ENCODE peak calls at places on chromosomes 6 and 20, in four cellular contexts. F, O, K and A are unnamed samples.

GRCh38 chr20:5397418-5397817 is 80.7 kb upstream of the PROKR2 start:
- DNase-seq in F (no peak), O (no peak), K (no peak), A (peak)

GRCh38 chr6:15663057-15663638 is 320 bp upstream of the DTNBP1 start:
- DNase-seq in F (no peak), O (peak), K (peak), A (peak)

GRCh38 chr20:56506103-56506502 is 18.4 kb upstream of the FAM209A start:
- DNase-seq in F (no peak), O (peak), K (no peak), A (no peak)

GRCh38 chr6:119791746-119792145 is 442.2 kb upstream of the MAN1A1 start:
- DNase-seq in F (no peak), O (no peak), K (no peak), A (no peak)

GRCh38 chr6:134626131-134626530 is 308.2 kb upstream of the SGK1 start:
- DNase-seq in F (no peak), O (no peak), K (no peak), A (no peak)

GRCh38 chr6:84709121-84709520 is 55.3 kb downstream of the TBX18 start:
- DNase-seq in F (no peak), O (no peak), K (no peak), A (no peak)

GRCh38 chr20:63740070-63740500 is 509 bp downstream of the SLC2A4RG start:
- DNase-seq in F (no peak), O (peak), K (no peak), A (no peak)

GRCh38 chr6:52230685-52231084 is 13.6 kb downstream of the IL17F start:
- DNase-seq in F (no peak), O (no peak), K (no peak), A (no peak)

GRCh38 chr20:5268449-5268848 is 48.3 kb downstream of the PROKR2 start:
- DNase-seq in F (no peak), O (no peak), K (no peak), A (no peak)

GRCh38 chr20:31542201-31542842 is 28.1 kb downstream of the HM13 start:
- DNase-seq in F (no peak), O (no peak), K (no peak), A (peak)

GRCh38 chr20:35833271-35833670 is 61.5 kb downstream of the PHF20 start:
- DNase-seq in F (no peak), O (no peak), K (no peak), A (no peak)

GRCh38 chr6:20876016-20876415 is 341.8 kb downstream of the CDKAL1 start:
- DNase-seq in F (no peak), O (peak), K (peak), A (peak)

GRCh38 chr6:166691741-166692140 is 64.7 kb upstream of the RPS6KA2 start:
- DNase-seq in F (no peak), O (no peak), K (no peak), A (no peak)

GRCh38 chr20:62770111-62770910 is 26.0 kb upstream of the MRGBP start:
- DNase-seq in F (no peak), O (no peak), K (no peak), A (no peak)

GRCh38 chr20:63178445-63178818 is 37.5 kb downstream of the YTHDF1 start:
- DNase-seq in F (no peak), O (no peak), K (no peak), A (no peak)

GRCh38 chr6:113873043-113873667 is 16.0 kb downstream of the MARCKS start:
- DNase-seq in F (no peak), O (no peak), K (no peak), A (no peak)

GRCh38 chr6:137282253-137282652 is 63.1 kb upstream of the IFNGR1 start:
- DNase-seq in F (no peak), O (no peak), K (no peak), A (no peak)

GRCh38 chr6:28134015-28134414 is 7.7 kb upstream of the ZKSCAN8 start:
- DNase-seq in F (no peak), O (peak), K (no peak), A (no peak)

GRCh38 chr20:49419785-49420184 is 62.7 kb downstream of the KCNB1 start:
- DNase-seq in F (no peak), O (no peak), K (no peak), A (no peak)

GRCh38 chr6:18823782-18824386 is 436.7 kb downstream of the RNF144B start:
- DNase-seq in F (no peak), O (peak), K (no peak), A (no peak)

GRCh38 chr6:90911600-90911999 is 324.7 kb upstream of the MAP3K7 start:
- DNase-seq in F (no peak), O (no peak), K (no peak), A (no peak)

GRCh38 chr6:8334113-8334512 is 101.2 kb downstream of the SLC35B3 start:
- DNase-seq in F (no peak), O (no peak), K (no peak), A (no peak)

GRCh38 chr6:23650676-23651075 is 475.3 kb upstream of the NRSN1 start:
- DNase-seq in F (no peak), O (no peak), K (no peak), A (no peak)

GRCh38 chr6:137856138-137856898 is 10.7 kb upstream of the TNFAIP3 start:
- DNase-seq in F (no peak), O (no peak), K (no peak), A (no peak)

GRCh38 chr6:39366875-39367618 is 44.5 kb upstream of the KCNK16 start:
- DNase-seq in F (no peak), O (no peak), K (no peak), A (no peak)

GRCh38 chr20:37741055-37741454 is 47.2 kb downstream of the CTNNBL1 start:
- DNase-seq in F (no peak), O (no peak), K (no peak), A (no peak)

GRCh38 chr20:33914871-33915270 is 78.8 kb upstream of the RALY start:
- DNase-seq in F (peak), O (peak), K (no peak), A (peak)

GRCh38 chr6:487956-488355 is 96.4 kb downstream of the IRF4 start:
- DNase-seq in F (no peak), O (no peak), K (no peak), A (no peak)

GRCh38 chr6:39912446-39912845 is 21.8 kb downstream of the MOCS1 start:
- DNase-seq in F (no peak), O (no peak), K (no peak), A (no peak)

GRCh38 chr6:118602300-118602699 is 49.1 kb downstream of the CEP85L start:
- DNase-seq in F (no peak), O (no peak), K (no peak), A (no peak)

GRCh38 chr6:153001767-153002612 is 519 bp downstream of the MTRF1L start:
- DNase-seq in F (no peak), O (no peak), K (no peak), A (no peak)

GRCh38 chr20:44423480-44423879 is 52.2 kb upstream of the TTPAL start:
- DNase-seq in F (no peak), O (no peak), K (no peak), A (no peak)

GRCh38 chr20:24963672-24964517 is 14.8 kb downstream of the CST7 start:
- DNase-seq in F (no peak), O (no peak), K (no peak), A (no peak)

GRCh38 chr6:42921801-42922200 is 5.9 kb downstream of the PTCRA start:
- DNase-seq in F (no peak), O (no peak), K (no peak), A (no peak)

GRCh38 chr6:107113460-107114212 is 1.7 kb downstream of the BEND3 start:
- DNase-seq in F (no peak), O (no peak), K (no peak), A (no peak)